ENCODE peak calls at places on chromosomes 13 and 19, in six cellular contexts. Q, X, R, M, I and E are unnamed samples.
A peak's percentile ranks its signal among the peaks of the same experiment; 100 is the strongest.

GRCh38 chr13:31394491-31394890 is 194.7 kb downstream of the B3GLCT start:
- DNase-seq in Q (no peak), X (no peak), R (no peak), M (no peak), I (no peak), E (no peak)

GRCh38 chr19:2973229-2973628 is 4.1 kb upstream of the TLE6 start:
- DNase-seq in Q (no peak), X (no peak), R (no peak), M (no peak), I (no peak), E (no peak)

GRCh38 chr13:100473087-100473486 is 115.5 kb downstream of the GGACT start:
- DNase-seq in Q (no peak), X (no peak), R (no peak), M (no peak), I (no peak), E (peak; percentile 79)

GRCh38 chr13:112910616-112911280 is 58.3 kb upstream of the MCF2L start:
- DNase-seq in Q (no peak), X (no peak), R (no peak), M (no peak), I (no peak), E (peak; percentile 43)

GRCh38 chr19:34733266-34733825 is 697 bp upstream of the ZNF181 start:
- DNase-seq in Q (no peak), X (peak; percentile 49), R (no peak), M (peak; percentile 81), I (no peak), E (no peak)

GRCh38 chr13:27360562-27360961 is 63.9 kb upstream of the GTF3A start:
- DNase-seq in Q (no peak), X (no peak), R (no peak), M (no peak), I (no peak), E (no peak)

GRCh38 chr19:49555600-49556411 is 24.6 kb downstream of the NOSIP start:
- DNase-seq in Q (peak; percentile 82), X (peak; percentile 62), R (no peak), M (peak; percentile 72), I (no peak), E (peak; percentile 98)

GRCh38 chr13:41568990-41569387 is 111.6 kb downstream of the RGCC start:
- DNase-seq in Q (no peak), X (no peak), R (no peak), M (no peak), I (no peak), E (no peak)

GRCh38 chr19:10748924-10749434 is 31.1 kb downstream of the DNM2 start:
- DNase-seq in Q (no peak), X (peak; percentile 39), R (no peak), M (no peak), I (no peak), E (no peak)

GRCh38 chr19:4529924-4530522 is 5.0 kb downstream of the PLIN5 start:
- DNase-seq in Q (no peak), X (no peak), R (no peak), M (no peak), I (no peak), E (no peak)

GRCh38 chr13:65036999-65037398 is 2193.1 kb downstream of the PCDH9 start:
- DNase-seq in Q (no peak), X (no peak), R (no peak), M (no peak), I (no peak), E (no peak)

GRCh38 chr13:114100446-114101320 is 31.7 kb downstream of the RASA3 start:
- DNase-seq in Q (no peak), X (peak; percentile 21), R (no peak), M (no peak), I (no peak), E (peak; percentile 62)